ENCODE peak calls at places on chromosome 16, in eight cellular contexts. R is heart left ventricle, N is fibroblast of pulmonary artery, H is neural progenitor cell, B is endodermal cell, K is tibial artery, A is PC-3, J is uterus. V is an unnamed sample.

GRCh38 chr16:65896448-65897153 is 469.9 kb upstream of the CDH5 start:
- DNase-seq in B (no peak), A (no peak), N (no peak), R (no peak), K (no peak), H (no peak), J (no peak), V (no peak)

GRCh38 chr16:80819988-80820387 is 15.6 kb upstream of the CDYL2 start:
- DNase-seq in B (no peak), J (no peak), K (no peak), N (no peak), A (no peak), R (no peak), H (no peak), V (no peak)

GRCh38 chr16:5730783-5731182 is 633.2 kb upstream of the EEF2KMT start:
- DNase-seq in N (no peak), J (no peak), A (no peak), K (no peak), H (no peak), B (no peak), R (no peak), V (no peak)

GRCh38 chr16:359067-359763 is 6.7 kb upstream of the AXIN1 start:
- DNase-seq in R (no peak), A (no peak), B (no peak), H (no peak), N (no peak), K (no peak), J (no peak), V (no peak)

GRCh38 chr16:1532081-1532760 is 1.2 kb upstream of the TMEM204 start:
- DNase-seq in N (no peak), K (peak; percentile 81), A (no peak), H (no peak), R (peak; percentile 89), B (no peak), J (peak; percentile 76), V (no peak)

GRCh38 chr16:1651055-1651454 is 27.0 kb upstream of the JPT2 start:
- DNase-seq in N (peak; percentile 14), R (no peak), K (no peak), J (no peak), B (no peak), H (no peak), A (peak; percentile 2), V (no peak)

GRCh38 chr16:55444754-55445485 is 34.1 kb upstream of the MMP2 start:
- DNase-seq in K (peak; percentile 58), R (no peak), J (no peak), A (no peak), B (no peak), H (no peak), N (no peak), V (no peak)

GRCh38 chr16:65010136-65010535 is 111.7 kb downstream of the CDH11 start:
- DNase-seq in K (no peak), R (no peak), H (no peak), B (no peak), A (no peak), N (no peak), J (no peak), V (no peak)

GRCh38 chr16:10523025-10523424 is 57.4 kb downstream of the EMP2 start:
- DNase-seq in J (no peak), A (no peak), H (no peak), N (no peak), K (no peak), B (no peak), R (no peak), V (no peak)

GRCh38 chr16:51327001-51327400 is 175.9 kb upstream of the SALL1 start:
- DNase-seq in R (no peak), A (no peak), K (no peak), J (peak; percentile 23), N (peak; percentile 43), B (no peak), H (no peak), V (no peak)

GRCh38 chr16:9525037-9525436 is 433.6 kb downstream of the HAPSTR1 start:
- DNase-seq in N (no peak), B (no peak), H (no peak), R (no peak), J (no peak), A (no peak), K (no peak), V (no peak)

GRCh38 chr16:285146-286055 is 2.4 kb downstream of the PDIA2 start:
- DNase-seq in R (no peak), A (no peak), J (no peak), H (no peak), B (peak; percentile 39), K (no peak), N (no peak), V (no peak)

GRCh38 chr16:76204249-76204648 is 73.0 kb upstream of the CNTNAP4 start:
- DNase-seq in R (no peak), H (no peak), J (no peak), K (no peak), A (no peak), B (no peak), N (no peak), V (no peak)

GRCh38 chr16:66511615-66512500 is 38.1 kb downstream of the TK2 start:
- DNase-seq in N (peak; percentile 74), B (peak; percentile 85), K (no peak), R (no peak), A (peak; percentile 90), H (peak; percentile 33), J (no peak), V (no peak)

GRCh38 chr16:57720142-57720575 is 15.4 kb upstream of the KATNB1 start:
- DNase-seq in A (peak; percentile 54), B (peak; percentile 82), J (no peak), H (peak; percentile 63), K (no peak), N (peak; percentile 75), R (no peak), V (no peak)

GRCh38 chr16:67719778-67720144 is 645 bp upstream of the GFOD2 start:
- DNase-seq in H (peak; percentile 57), K (peak; percentile 47), B (peak; percentile 76), J (no peak), A (no peak), R (no peak), N (peak; percentile 54), V (no peak)

GRCh38 chr16:55759983-55760664 is 72.8 kb downstream of the CES1 start:
- DNase-seq in H (peak; percentile 87), B (peak; percentile 84), J (no peak), R (no peak), N (no peak), A (no peak), K (peak; percentile 28), V (peak; percentile 66)

GRCh38 chr16:4663756-4664465 is 29.5 kb upstream of the NUDT16L1 start:
- DNase-seq in R (no peak), H (no peak), K (peak; percentile 78), J (no peak), B (no peak), N (peak; percentile 23), A (no peak), V (no peak)

GRCh38 chr16:74691093-74691855 is 9.4 kb downstream of the MLKL start:
- DNase-seq in N (peak; percentile 55), R (no peak), H (no peak), K (no peak), J (no peak), A (no peak), B (no peak), V (no peak)

GRCh38 chr16:22195445-22195694 is 10.7 kb upstream of the EEF2K start:
- DNase-seq in B (no peak), A (no peak), J (no peak), N (no peak), R (no peak), K (no peak), H (no peak), V (no peak)
- H3K4me3 ChIP-seq in B (no peak overlapping the region), A (peak overlapping the region; percentile 28), J (no peak overlapping the region), N (no peak overlapping the region), R (no peak overlapping the region), K (peak overlapping the region; percentile 57), H (peak overlapping the region; percentile 90), V (peak overlapping the region; percentile 49)

DNA sequence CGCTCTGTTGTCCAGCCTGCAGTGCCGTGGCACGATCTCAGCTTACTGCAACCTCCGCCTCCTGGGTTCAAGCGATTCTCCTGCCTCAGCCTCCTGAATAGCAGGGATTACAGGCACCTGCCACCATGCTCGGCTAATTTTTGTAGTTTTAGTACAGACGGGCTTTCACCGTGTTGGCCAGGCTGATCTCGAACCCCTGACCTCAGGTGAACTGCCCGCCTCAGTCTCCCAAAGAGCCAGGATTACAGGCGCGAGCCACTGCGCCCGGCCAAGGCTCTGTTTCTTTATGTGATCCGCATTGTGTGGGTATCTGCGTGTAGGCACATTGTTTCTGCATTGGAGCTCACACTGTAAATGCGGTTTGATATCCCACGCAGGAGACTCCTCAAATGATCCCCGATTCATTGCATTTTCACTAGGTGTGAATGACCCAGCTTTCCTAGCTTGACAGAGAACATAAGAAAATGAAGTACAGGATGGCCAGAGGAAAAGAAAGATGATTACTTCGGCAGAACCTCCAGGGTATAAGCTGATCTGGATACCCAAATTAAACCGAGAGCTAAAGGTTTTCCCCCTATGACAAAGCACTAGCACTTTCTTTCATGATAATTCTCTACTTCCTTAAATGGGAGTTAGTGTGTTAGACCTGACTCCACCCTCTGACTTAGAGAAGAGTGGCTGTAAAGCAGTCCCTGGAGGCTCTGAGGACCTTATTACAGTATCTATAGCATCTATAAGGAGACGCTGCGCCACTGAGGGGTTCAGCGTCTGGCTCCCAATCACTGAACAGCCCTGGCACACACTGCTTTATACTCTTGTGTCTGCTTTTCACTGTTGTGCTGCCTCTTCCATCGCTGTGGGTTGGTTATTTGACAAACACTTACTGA is 17.3 kb downstream of the COTL1 start:
- DNase-seq in R (no peak), A (no peak), K (no peak), N (no peak), J (no peak), B (no peak), H (no peak), V (no peak)
- H3K4me3 ChIP-seq in R (no peak overlapping the region), A (no peak overlapping the region), K (no peak overlapping the region), N (no peak overlapping the region), J (no peak overlapping the region), B (no peak overlapping the region), H (no peak overlapping the region), V (no peak overlapping the region)

GRCh38 chr16:3642397-3643094 is 11.9 kb upstream of the DNASE1 start:
- DNase-seq in R (no peak), H (no peak), N (peak; percentile 53), A (peak; percentile 81), J (no peak), B (peak; percentile 71), K (no peak), V (no peak)
- H3K4me3 ChIP-seq in R (no peak overlapping the region), H (no peak overlapping the region), N (no peak overlapping the region), A (peak overlapping the region; percentile 16), J (no peak overlapping the region), B (no peak overlapping the region), K (no peak overlapping the region), V (no peak overlapping the region)

DNA sequence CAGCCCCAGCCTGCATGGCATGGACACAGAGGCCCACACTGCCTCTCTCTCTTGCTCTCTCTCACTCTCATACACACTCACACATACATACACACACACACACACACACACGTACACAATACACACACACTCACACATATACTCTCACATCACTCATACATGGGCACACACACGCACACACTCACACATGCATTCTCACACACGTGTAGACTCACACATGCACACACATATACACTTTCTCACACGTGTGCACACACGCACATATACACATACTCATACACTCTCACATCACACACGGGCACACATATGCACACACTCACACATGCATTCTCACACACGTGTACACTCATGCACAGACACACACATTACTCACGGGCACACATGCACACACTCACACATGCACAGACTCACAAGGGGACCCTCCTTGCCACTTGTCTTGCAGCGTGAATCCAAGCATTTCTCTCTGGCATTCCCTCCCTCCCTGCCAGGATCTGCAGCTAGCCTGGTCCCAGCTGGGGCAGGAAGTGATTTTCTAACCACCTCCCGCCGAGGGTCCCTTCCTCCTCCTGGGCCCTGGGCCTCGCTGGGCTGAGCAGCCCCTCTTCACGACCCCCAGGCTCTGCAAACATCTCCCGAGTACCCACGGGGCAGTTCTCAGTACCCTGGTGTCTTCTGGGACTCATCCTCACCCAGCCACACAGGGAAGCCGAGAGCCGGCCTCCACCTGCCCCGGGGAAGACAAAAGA is 37.5 kb downstream of the IL21R start:
- DNase-seq in A (no peak), K (no peak), N (no peak), H (no peak), J (peak; percentile 4), R (no peak), B (peak; percentile 52), V (peak; percentile 20)
- H3K4me3 ChIP-seq in A (no peak overlapping the region), K (no peak overlapping the region), N (no peak overlapping the region), H (no peak overlapping the region), J (no peak overlapping the region), R (no peak overlapping the region), B (no peak overlapping the region), V (no peak overlapping the region)

V was measured in suprapubic skin.